ENCODE peak calls at places on chromosomes 1 and 21, in six cellular contexts. M, Q, R, W, S and Z are unnamed samples.

GRCh38 chr21:15063821-15064575 is 802 bp downstream of the NRIP1 start:
- DNase-seq in W (no peak), M (no peak), R (peak; percentile 49), S (no peak), Q (peak; percentile 35), Z (no peak)

GRCh38 chr1:43414634-43415223 is 25.0 kb downstream of the SZT2 start:
- DNase-seq in M (peak; percentile 52), Q (peak; percentile 72), S (no peak), W (peak; percentile 62), R (peak; percentile 90), Z (peak; percentile 56)

GRCh38 chr1:188050250-188050649 is 1221.5 kb downstream of the PLA2G4A start:
- DNase-seq in M (no peak), Q (no peak), W (no peak), R (no peak), S (no peak), Z (no peak)

GRCh38 chr1:20636785-20637347 is 3.6 kb downstream of the PINK1 start:
- DNase-seq in S (no peak), R (no peak), M (no peak), W (no peak), Q (no peak), Z (no peak)

GRCh38 chr1:5639323-5639722 is 352.9 kb downstream of the NPHP4 start:
- DNase-seq in Q (no peak), S (no peak), R (no peak), W (no peak), M (no peak), Z (no peak)

GRCh38 chr1:21904725-21905520 is 32.2 kb downstream of the HSPG2 start:
- DNase-seq in W (no peak), S (no peak), M (peak; percentile 90), R (peak; percentile 100), Q (no peak), Z (peak; percentile 67)

GRCh38 chr1:105793541-105794146 is 1262.8 kb upstream of the PRMT6 start:
- DNase-seq in M (no peak), Q (peak; percentile 69), R (peak; percentile 37), W (peak; percentile 39), S (no peak), Z (peak; percentile 16)

GRCh38 chr21:38807481-38807880 is 1.8 kb downstream of the ETS2 start:
- DNase-seq in M (no peak), W (no peak), R (no peak), S (no peak), Q (peak; percentile 40), Z (no peak)

GRCh38 chr1:201254625-201255469 is 28.5 kb upstream of the PKP1 start:
- DNase-seq in W (peak; percentile 15), S (no peak), M (no peak), R (peak; percentile 72), Q (peak; percentile 97), Z (peak; percentile 89)

GRCh38 chr1:207817778-207818751 is 66.2 kb downstream of the CD46 start:
- DNase-seq in S (no peak), Q (no peak), M (no peak), W (no peak), R (peak; percentile 86), Z (no peak)

GRCh38 chr1:109579496-109579895 is 31.1 kb downstream of the GNAI3 start:
- DNase-seq in M (peak; percentile 28), W (no peak), Q (no peak), R (no peak), S (no peak), Z (no peak)

GRCh38 chr1:56453016-56453721 is 126.2 kb downstream of the PLPP3 start:
- DNase-seq in M (no peak), R (no peak), W (peak; percentile 44), S (no peak), Q (peak; percentile 64), Z (no peak)

GRCh38 chr1:198929961-198930599 is 291.2 kb downstream of the PTPRC start:
- DNase-seq in R (no peak), M (peak; percentile 31), S (peak; percentile 45), W (no peak), Q (no peak), Z (no peak)

GRCh38 chr21:32710987-32711386 is 16.8 kb downstream of the SYNJ1 start:
- DNase-seq in M (no peak), W (no peak), S (no peak), Q (no peak), R (no peak), Z (no peak)

GRCh38 chr21:37338671-37339526 is 27.7 kb upstream of the DYRK1A start:
- DNase-seq in M (peak; percentile 92), R (peak; percentile 89), S (no peak), W (peak; percentile 79), Q (peak; percentile 54), Z (peak; percentile 93)

GRCh38 chr1:9385801-9386573 is 93.3 kb downstream of the SPSB1 start:
- DNase-seq in Q (no peak), M (no peak), W (no peak), R (peak; percentile 29), S (no peak), Z (no peak)

GRCh38 chr1:162571696-162572095 is 10.2 kb downstream of the UAP1 start:
- DNase-seq in R (no peak), W (no peak), M (no peak), S (no peak), Q (no peak), Z (no peak)

GRCh38 chr1:33338495-33339211 is 17.8 kb upstream of the A3GALT2 start:
- DNase-seq in S (no peak), R (peak; percentile 35), W (peak; percentile 28), M (peak; percentile 87), Q (no peak), Z (no peak)

GRCh38 chr21:15842565-15842880 is 112.7 kb downstream of the USP25 start:
- DNase-seq in W (no peak), M (no peak), Q (no peak), S (no peak), R (no peak), Z (no peak)

GRCh38 chr1:109764561-109765482 is 1.1 kb upstream of the EPS8L3 start:
- DNase-seq in W (no peak), M (no peak), R (no peak), Q (no peak), S (no peak), Z (no peak)

GRCh38 chr21:37244506-37245083 is 22.5 kb downstream of the VPS26C start:
- DNase-seq in W (no peak), Q (no peak), R (no peak), M (no peak), S (no peak), Z (no peak)

GRCh38 chr21:32611471-32611997 is 643 bp downstream of the CFAP298 start:
- DNase-seq in M (peak; percentile 18), S (no peak), W (no peak), R (peak; percentile 68), Q (peak; percentile 57), Z (no peak)

GRCh38 chr1:75430526-75430925 is 180.4 kb downstream of the SLC44A5 start:
- DNase-seq in R (no peak), S (no peak), W (no peak), M (no peak), Q (no peak), Z (no peak)

GRCh38 chr1:206035027-206035426 is 11.3 kb upstream of the CTSE start:
- DNase-seq in R (no peak), M (no peak), Q (no peak), S (no peak), W (no peak), Z (no peak)

GRCh38 chr21:29436143-29436542 is 137.4 kb downstream of the BACH1 start:
- DNase-seq in M (no peak), R (no peak), W (no peak), Q (no peak), S (no peak), Z (no peak)

GRCh38 chr21:29436650-29437049 is 137.9 kb downstream of the BACH1 start:
- DNase-seq in S (no peak), M (no peak), R (no peak), Q (no peak), W (no peak), Z (no peak)

GRCh38 chr21:29433366-29434059 is 134.8 kb downstream of the BACH1 start:
- DNase-seq in M (peak; percentile 71), Q (no peak), S (no peak), W (no peak), R (peak; percentile 14), Z (no peak)

GRCh38 chr21:29431680-29432079 is 133.0 kb downstream of the BACH1 start:
- DNase-seq in Q (no peak), W (no peak), M (no peak), S (no peak), R (no peak), Z (no peak)

GRCh38 chr21:29434081-29434480 is 135.4 kb downstream of the BACH1 start:
- DNase-seq in Q (no peak), M (no peak), W (no peak), S (peak; percentile 1), R (no peak), Z (no peak)
- TF ChIP-seq SMC3 in Q (no peak), M (no peak), W (no peak), S (no peak), R (no peak), Z (no peak)

GRCh38 chr21:27477321-27477720 is 510.4 kb upstream of the ADAMTS5 start:
- DNase-seq in R (no peak), S (no peak), M (peak; percentile 27), W (no peak), Q (no peak), Z (no peak)

GRCh38 chr21:27476696-27477095 is 509.8 kb upstream of the ADAMTS5 start:
- DNase-seq in Q (peak; percentile 23), W (no peak), M (peak; percentile 62), S (no peak), R (no peak), Z (no peak)

GRCh38 chr21:27475363-27475955 is 508.6 kb upstream of the ADAMTS5 start:
- DNase-seq in Q (no peak), M (no peak), W (no peak), R (no peak), S (no peak), Z (no peak)

DNA sequence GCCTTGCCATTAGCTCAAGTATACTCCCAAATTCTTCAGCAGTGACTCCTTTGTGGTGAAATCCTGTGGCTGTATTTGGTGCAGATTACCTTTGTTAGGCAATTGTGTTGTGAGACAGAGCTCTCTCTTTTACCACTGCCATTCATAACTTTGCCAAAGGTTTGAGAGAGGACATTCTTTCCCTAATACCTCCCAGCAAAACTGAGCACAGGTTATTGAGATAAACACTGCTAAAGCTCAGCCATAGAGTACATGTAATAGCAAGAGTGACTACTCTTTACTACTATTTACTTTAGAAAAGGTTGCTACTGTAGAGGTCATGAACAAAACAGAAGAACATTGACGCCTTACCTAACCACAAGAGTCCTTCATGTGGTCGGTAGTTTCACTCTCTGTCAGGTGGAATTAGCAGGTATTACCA is 514.0 kb upstream of the ADAMTS5 start:
- DNase-seq in W (no peak), R (no peak), M (peak; percentile 64), S (no peak), Q (no peak), Z (no peak)
- TF ChIP-seq SMC3 in W (no peak), R (no peak), M (no peak), S (no peak), Q (no peak), Z (no peak)

GRCh38 chr1:155934933-155935590 is 849 bp upstream of the KHDC4 start:
- DNase-seq in R (peak; percentile 47), W (peak; percentile 44), M (no peak), S (no peak), Q (peak; percentile 20), Z (no peak)
- TF ChIP-seq SMC3 in R (no peak), W (no peak), M (no peak), S (no peak), Q (no peak), Z (no peak)

DNA sequence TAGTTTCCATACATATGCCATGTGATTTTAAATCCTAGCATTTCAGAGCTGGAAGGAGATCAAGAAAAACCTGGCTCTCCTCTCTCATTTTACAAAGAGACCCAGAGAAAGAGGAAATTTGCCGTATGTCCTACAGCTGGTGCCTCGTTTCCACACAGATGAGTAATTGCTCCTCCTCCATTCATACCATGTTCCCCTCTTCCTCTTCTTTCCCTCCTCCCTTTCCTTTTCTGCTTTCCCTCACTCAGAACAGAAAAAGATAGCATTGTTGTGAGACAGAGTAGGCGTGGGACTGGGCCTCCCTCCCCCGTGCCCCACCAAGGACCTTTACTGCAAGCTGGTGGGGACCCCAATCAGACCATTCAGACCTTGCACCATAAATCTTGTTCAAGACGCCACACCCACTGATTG is 13.7 kb upstream of the SLC44A3 start:
- DNase-seq in M (peak; percentile 57), Q (no peak), W (no peak), R (no peak), S (no peak), Z (no peak)
- TF ChIP-seq SMC3 in M (no peak), Q (no peak), W (no peak), R (no peak), S (no peak), Z (no peak)